ENCODE peak calls at places on chromosome 17, in eight cellular contexts. J, L, C, F, R, I, P and D are unnamed samples.

GRCh38 chr17:34398990-34399389 is 36.0 kb upstream of the CCL1 start:
- DNase-seq in J (no peak), L (no peak), C (no peak), F (peak), R (no peak), I (no peak), P (peak), D (no peak)

GRCh38 chr17:60901806-60902205 is 224.2 kb downstream of the BCAS3 start:
- DNase-seq in J (peak), L (peak), C (no peak), F (no peak), R (no peak), I (no peak), P (no peak), D (no peak)

GRCh38 chr17:38430316-38430715 is 2.1 kb downstream of the ARHGAP23 start:
- DNase-seq in J (no peak), L (no peak), C (no peak), F (peak), R (no peak), I (no peak), P (no peak), D (no peak)

GRCh38 chr17:9522074-9522473 is 53.5 kb downstream of the STX8 start:
- DNase-seq in J (no peak), L (no peak), C (peak), F (peak), R (peak), I (no peak), P (peak), D (no peak)

GRCh38 chr17:27353469-27354050 is 59.6 kb downstream of the WSB1 start:
- DNase-seq in J (peak), L (peak), C (peak), F (peak), R (peak), I (peak), P (peak), D (peak)

GRCh38 chr17:56624315-56624714 is 30.8 kb downstream of the NOG start:
- DNase-seq in J (no peak), L (no peak), C (no peak), F (peak), R (no peak), I (no peak), P (no peak), D (no peak)

GRCh38 chr17:4715071-4715749 is 4.8 kb downstream of the ARRB2 start:
- DNase-seq in J (no peak), L (no peak), C (no peak), F (peak), R (no peak), I (no peak), P (no peak), D (no peak)

GRCh38 chr17:27568216-27568615 is 62.8 kb upstream of the LGALS9 start:
- DNase-seq in J (no peak), L (no peak), C (no peak), F (no peak), R (no peak), I (no peak), P (no peak), D (no peak)

GRCh38 chr17:40312131-40312731 is 3.3 kb downstream of the RARA start:
- DNase-seq in J (no peak), L (no peak), C (no peak), F (no peak), R (no peak), I (peak), P (no peak), D (peak)

GRCh38 chr17:3003401-3004149 is 59.8 kb downstream of the OR1D5 start:
- DNase-seq in J (no peak), L (no peak), C (no peak), F (peak), R (no peak), I (no peak), P (peak), D (peak)

GRCh38 chr17:69314246-69315030 is 12.5 kb downstream of the ABCA5 start:
- DNase-seq in J (no peak), L (no peak), C (no peak), F (no peak), R (no peak), I (no peak), P (no peak), D (no peak)

GRCh38 chr17:80524150-80524712 is 20.4 kb upstream of the RPTOR start:
- DNase-seq in J (no peak), L (no peak), C (peak), F (no peak), R (no peak), I (no peak), P (no peak), D (no peak)

GRCh38 chr17:79793924-79794304 is 3.0 kb downstream of the CBX8 start:
- DNase-seq in J (no peak), L (no peak), C (no peak), F (no peak), R (no peak), I (no peak), P (no peak), D (no peak)

GRCh38 chr17:77802811-77803220 is 155.7 kb upstream of the TNRC6C start:
- DNase-seq in J (no peak), L (no peak), C (no peak), F (no peak), R (peak), I (no peak), P (no peak), D (peak)

GRCh38 chr17:36877774-36878173 is 59.5 kb upstream of the LHX1 start:
- DNase-seq in J (no peak), L (no peak), C (no peak), F (peak), R (no peak), I (no peak), P (no peak), D (no peak)

GRCh38 chr17:49434821-49435581 is 20.3 kb upstream of the PHB1 start:
- DNase-seq in J (no peak), L (no peak), C (peak), F (peak), R (peak), I (peak), P (peak), D (no peak)

GRCh38 chr17:35083071-35083470 is 19.6 kb upstream of the RFFL start:
- DNase-seq in J (no peak), L (no peak), C (no peak), F (no peak), R (no peak), I (no peak), P (no peak), D (no peak)

GRCh38 chr17:50627782-50628601 is 6.7 kb upstream of the ABCC3 start:
- DNase-seq in J (no peak), L (no peak), C (no peak), F (no peak), R (peak), I (no peak), P (no peak), D (no peak)

GRCh38 chr17:39845052-39845976 is 18.8 kb downstream of the IKZF3 start:
- DNase-seq in J (no peak), L (no peak), C (no peak), F (no peak), R (no peak), I (no peak), P (no peak), D (no peak)

GRCh38 chr17:43880420-43880991 is 26.8 kb downstream of the MPP2 start:
- DNase-seq in J (no peak), L (no peak), C (peak), F (peak), R (peak), I (no peak), P (peak), D (no peak)

GRCh38 chr17:80775863-80776262 is 215.8 kb upstream of the CHMP6 start:
- DNase-seq in J (no peak), L (no peak), C (no peak), F (no peak), R (no peak), I (no peak), P (no peak), D (no peak)

GRCh38 chr17:7213895-7214299 is 5.7 kb downstream of the DLG4 start:
- DNase-seq in J (no peak), L (no peak), C (peak), F (peak), R (peak), I (peak), P (peak), D (no peak)

GRCh38 chr17:8125947-8126305 is 2.0 kb upstream of the HES7 start:
- DNase-seq in J (no peak), L (no peak), C (no peak), F (peak), R (peak), I (no peak), P (no peak), D (no peak)

GRCh38 chr17:35312790-35313711 is 60.4 kb downstream of the SLFN11 start:
- DNase-seq in J (peak), L (no peak), C (peak), F (peak), R (peak), I (peak), P (peak), D (no peak)

GRCh38 chr17:18158022-18158600 is 25.5 kb upstream of the ALKBH5 start:
- DNase-seq in J (no peak), L (peak), C (peak), F (peak), R (peak), I (peak), P (peak), D (no peak)

GRCh38 chr17:61361084-61361483 is 38.6 kb upstream of the TBX2 start:
- DNase-seq in J (peak), L (peak), C (no peak), F (no peak), R (no peak), I (no peak), P (no peak), D (no peak)

GRCh38 chr17:73506470-73507435 is 137.5 kb downstream of the SDK2 start:
- DNase-seq in J (no peak), L (no peak), C (no peak), F (no peak), R (no peak), I (no peak), P (no peak), D (peak)

GRCh38 chr17:75518201-75518600 is 1.9 kb downstream of the TSEN54 start:
- DNase-seq in J (no peak), L (no peak), C (no peak), F (peak), R (no peak), I (no peak), P (peak), D (no peak)

GRCh38 chr17:75516255-75516618 is at the start of gene TSEN54:
- DNase-seq in J (peak), L (peak), C (peak), F (peak), R (peak), I (peak), P (peak), D (peak)

GRCh38 chr17:75516619-75517276 is 420 bp downstream of the TSEN54 start:
- DNase-seq in J (no peak), L (no peak), C (no peak), F (peak), R (peak), I (no peak), P (peak), D (no peak)

GRCh38 chr17:75515523-75516254 is at the start of gene CASKIN2:
- DNase-seq in J (peak), L (peak), C (peak), F (peak), R (peak), I (peak), P (peak), D (peak)

DNA sequence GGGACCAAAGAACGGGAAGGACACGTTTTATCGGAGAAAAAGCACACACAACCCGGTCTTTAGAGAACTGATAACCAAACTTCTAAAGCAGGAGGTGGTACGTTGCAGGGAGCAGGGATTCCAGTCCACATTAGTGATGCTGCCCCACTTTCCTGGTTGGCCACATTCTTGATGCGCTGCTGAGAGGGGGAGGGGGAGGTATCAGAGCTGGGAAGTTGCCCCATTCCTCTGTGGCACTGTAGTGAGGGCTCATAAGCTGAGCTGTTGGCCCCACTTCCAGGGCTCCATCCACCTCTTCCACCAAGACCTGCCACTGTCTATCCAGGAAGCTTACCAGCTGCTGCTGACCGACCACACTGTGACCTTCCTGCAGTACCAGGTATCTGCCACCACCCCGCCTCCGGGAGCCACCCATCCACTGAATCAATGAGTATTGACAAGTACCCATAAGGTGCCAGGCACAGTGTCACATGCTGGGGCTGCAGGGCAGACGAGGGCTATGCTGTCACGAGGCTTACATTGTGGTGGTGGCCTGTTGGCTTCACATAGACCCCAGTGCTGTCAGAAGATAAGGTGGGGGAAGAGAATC is 1.0 kb downstream of the TSEN54 start:
- DNase-seq in J (no peak), L (no peak), C (no peak), F (no peak), R (no peak), I (no peak), P (peak), D (peak)
- TF ChIP-seq CTCF in J (no peak), L (no peak), C (no peak), F (no peak), R (no peak), I (no peak), P (peak), D (no peak)

GRCh38 chr17:19318611-19319010 is 43.9 kb downstream of the B9D1 start:
- DNase-seq in J (no peak), L (no peak), C (no peak), F (no peak), R (no peak), I (no peak), P (no peak), D (no peak)

GRCh38 chr17:19316756-19317358 is 45.7 kb downstream of the B9D1 start:
- DNase-seq in J (no peak), L (no peak), C (no peak), F (no peak), R (no peak), I (no peak), P (no peak), D (no peak)

GRCh38 chr17:19315104-19315503 is 47.4 kb downstream of the B9D1 start:
- DNase-seq in J (no peak), L (no peak), C (no peak), F (no peak), R (no peak), I (no peak), P (no peak), D (no peak)

GRCh38 chr17:19319771-19320505 is 42.6 kb downstream of the B9D1 start:
- DNase-seq in J (no peak), L (no peak), C (no peak), F (no peak), R (no peak), I (no peak), P (no peak), D (no peak)

GRCh38 chr17:19317359-19318095 is 45.0 kb downstream of the B9D1 start:
- DNase-seq in J (no peak), L (no peak), C (peak), F (peak), R (peak), I (no peak), P (peak), D (no peak)
- TF ChIP-seq CTCF in J (no peak), L (peak), C (no peak), F (peak), R (peak), I (no peak), P (peak), D (peak)

DNA sequence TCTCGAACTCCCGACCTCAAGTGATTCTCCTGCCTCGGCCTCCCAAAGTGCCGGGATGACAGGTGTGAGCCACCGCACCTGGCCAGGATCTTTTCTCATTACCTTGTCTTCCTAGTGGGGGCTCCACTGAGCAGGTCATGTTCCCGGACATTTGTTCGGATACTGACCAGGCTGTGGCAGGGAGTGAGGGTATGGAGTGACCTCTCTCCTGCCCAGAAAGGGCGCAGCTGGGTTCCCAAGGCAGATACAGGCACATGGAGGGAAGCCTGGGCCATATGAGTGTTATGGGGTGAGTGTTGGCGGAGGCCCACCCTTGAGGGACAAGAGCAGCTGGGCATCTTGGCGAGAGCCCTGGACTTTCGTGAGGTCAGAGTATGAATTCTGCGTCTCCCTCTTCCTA is 5.5 kb downstream of the SERPINF1 start:
- DNase-seq in J (no peak), L (no peak), C (no peak), F (no peak), R (no peak), I (no peak), P (no peak), D (no peak)
- TF ChIP-seq CTCF in J (no peak), L (no peak), C (no peak), F (no peak), R (no peak), I (no peak), P (no peak), D (no peak)

DNA sequence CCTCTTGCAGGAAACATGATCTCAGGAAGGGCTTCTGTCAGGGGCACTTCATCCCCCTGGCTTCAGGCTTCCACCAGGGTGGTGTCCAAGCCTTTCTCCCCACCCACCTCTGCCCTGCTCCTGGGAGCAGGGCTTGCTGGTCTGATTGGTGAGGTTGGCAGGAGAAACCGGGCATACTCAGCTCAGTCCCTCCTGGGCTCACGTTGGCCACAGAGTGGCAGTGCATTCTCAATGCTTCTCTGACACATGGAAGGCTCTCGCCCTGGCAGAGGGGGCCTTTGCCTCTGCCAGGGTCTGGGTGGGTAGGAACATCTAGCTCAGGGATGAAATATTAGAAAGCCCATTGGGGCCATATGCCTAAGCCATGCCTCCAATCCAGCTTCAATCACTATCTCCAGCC is 142.8 kb downstream of the AXIN2 start:
- DNase-seq in J (no peak), L (no peak), C (no peak), F (no peak), R (no peak), I (no peak), P (no peak), D (no peak)
- TF ChIP-seq CTCF in J (peak), L (no peak), C (no peak), F (no peak), R (no peak), I (no peak), P (no peak), D (peak)

GRCh38 chr17:81927653-81928496 is at the start of gene MAFG:
- DNase-seq in J (peak), L (peak), C (peak), F (peak), R (peak), I (peak), P (peak), D (no peak)
- TF ChIP-seq CTCF in J (no peak), L (peak), C (no peak), F (peak), R (peak), I (no peak), P (peak), D (peak)

DNA sequence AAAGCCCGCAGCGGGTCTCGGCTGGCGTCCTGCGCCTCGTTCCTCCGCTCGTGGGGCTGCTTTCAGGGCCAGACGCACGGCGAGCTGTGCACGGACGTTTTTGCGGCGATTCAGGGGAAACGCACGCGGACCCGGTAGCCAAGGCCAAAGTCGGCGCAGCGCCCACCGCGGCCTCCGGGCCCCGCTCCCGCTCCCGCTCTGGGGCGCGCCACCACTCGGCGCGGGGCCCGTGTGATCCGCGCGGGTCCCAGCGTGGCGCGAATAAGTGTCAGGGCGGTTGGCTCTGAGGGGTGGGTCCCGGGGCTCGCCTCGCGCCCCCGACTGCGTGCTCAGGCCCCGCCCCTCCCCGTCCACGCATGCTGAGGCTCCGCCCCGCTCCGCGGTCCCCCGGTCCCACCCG is 694 bp upstream of the TBCD start:
- DNase-seq in J (no peak), L (no peak), C (no peak), F (no peak), R (no peak), I (no peak), P (no peak), D (peak)
- TF ChIP-seq CTCF in J (no peak), L (no peak), C (no peak), F (no peak), R (no peak), I (no peak), P (no peak), D (no peak)

GRCh38 chr17:42131232-42131631 is 8.6 kb downstream of the HSPB9 start:
- DNase-seq in J (no peak), L (no peak), C (no peak), F (no peak), R (no peak), I (no peak), P (no peak), D (no peak)

GRCh38 chr17:42131971-42132370 is 9.4 kb downstream of the HSPB9 start:
- DNase-seq in J (no peak), L (no peak), C (no peak), F (no peak), R (no peak), I (no peak), P (no peak), D (no peak)

GRCh38 chr17:42129109-42129837 is 6.7 kb downstream of the HSPB9 start:
- DNase-seq in J (no peak), L (no peak), C (peak), F (no peak), R (no peak), I (no peak), P (no peak), D (no peak)

GRCh38 chr17:42132941-42133340 is 10.3 kb downstream of the HSPB9 start:
- DNase-seq in J (peak), L (peak), C (no peak), F (peak), R (no peak), I (no peak), P (no peak), D (no peak)

DNA sequence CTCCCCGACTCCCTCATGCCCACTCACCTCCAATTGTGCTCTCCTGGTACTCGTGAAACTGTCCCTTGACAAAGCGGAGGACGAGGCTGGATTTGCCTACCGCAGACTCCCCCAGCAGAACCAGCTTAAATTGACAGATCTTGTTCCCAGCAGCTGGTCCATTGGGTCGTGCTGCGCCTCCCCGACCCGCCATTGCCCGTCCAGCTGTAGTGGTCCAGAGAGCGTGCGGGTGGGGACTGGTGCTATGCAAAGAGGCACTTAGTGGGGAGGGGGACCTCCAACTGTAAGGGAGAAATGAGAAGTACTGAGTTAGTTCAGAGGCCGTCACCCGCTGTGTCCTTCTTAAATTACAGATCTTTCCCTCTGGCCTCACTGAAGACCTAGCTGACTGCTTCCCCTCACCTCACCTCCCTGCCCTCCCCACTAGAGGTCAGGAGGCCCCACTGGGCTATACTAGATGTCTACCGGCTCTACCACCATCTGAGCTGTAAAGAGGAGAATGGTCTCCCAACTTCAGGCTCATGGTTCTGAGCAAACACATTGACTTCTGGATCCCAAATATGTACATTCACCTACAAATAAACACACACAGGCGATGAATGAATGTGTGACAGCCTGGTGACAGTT is 7.8 kb downstream of the HSPB9 start:
- DNase-seq in J (no peak), L (no peak), C (no peak), F (no peak), R (no peak), I (no peak), P (no peak), D (no peak)
- TF ChIP-seq CTCF in J (no peak), L (no peak), C (no peak), F (no peak), R (no peak), I (no peak), P (peak), D (no peak)